ENCODE peak calls at places on chromosomes 5 and 9, in five cellular contexts. C is A549, G is GM12878, L is HepG2, I is K562. M is an unnamed sample. For H3K4me1, the result is how much of the 10 kb centered on the place peaks cover.

GRCh38 chr9:79242489-79242888 is 329.3 kb upstream of the TLE4 start:
- DNase-seq in C (no peak), G (no peak), L (no peak), I (no peak), M (no peak)

GRCh38 chr9:123482295-123482970 is 126.4 kb downstream of the CRB2 start:
- DNase-seq in L (peak), I (no peak), G (no peak), C (no peak), M (no peak)

GRCh38 chr5:107570805-107571531 is 99.8 kb downstream of the EFNA5 start:
- DNase-seq in G (peak), I (no peak), C (peak), L (peak), M (peak)

GRCh38 chr5:69046375-69046957 is 47.3 kb upstream of the SLC30A5 start:
- DNase-seq in C (peak), L (peak), G (no peak), I (peak), M (no peak)

GRCh38 chr9:15617782-15618181 is 64.9 kb downstream of the CCDC171 start:
- DNase-seq in L (no peak), C (no peak), G (no peak), I (no peak), M (no peak)

GRCh38 chr5:79202076-79202475 is 33.9 kb upstream of the JMY start:
- DNase-seq in I (no peak), G (no peak), C (peak), L (no peak), M (peak)

GRCh38 chr5:169831331-169831730 is 149.0 kb downstream of the INSYN2B start:
- DNase-seq in G (no peak), C (no peak), L (no peak), I (no peak), M (no peak)

GRCh38 chr5:68415177-68416085 is 199.9 kb downstream of the PIK3R1 start:
- DNase-seq in G (no peak), L (no peak), C (no peak), I (peak), M (peak)

GRCh38 chr9:97704327-97704677 is 7.2 kb upstream of the XPA start:
- DNase-seq in G (no peak), L (no peak), C (no peak), I (no peak), M (no peak)

GRCh38 chr5:17354265-17354664 is 136.8 kb downstream of the BASP1 start:
- DNase-seq in G (no peak), I (no peak), C (no peak), L (no peak), M (no peak)

DNA sequence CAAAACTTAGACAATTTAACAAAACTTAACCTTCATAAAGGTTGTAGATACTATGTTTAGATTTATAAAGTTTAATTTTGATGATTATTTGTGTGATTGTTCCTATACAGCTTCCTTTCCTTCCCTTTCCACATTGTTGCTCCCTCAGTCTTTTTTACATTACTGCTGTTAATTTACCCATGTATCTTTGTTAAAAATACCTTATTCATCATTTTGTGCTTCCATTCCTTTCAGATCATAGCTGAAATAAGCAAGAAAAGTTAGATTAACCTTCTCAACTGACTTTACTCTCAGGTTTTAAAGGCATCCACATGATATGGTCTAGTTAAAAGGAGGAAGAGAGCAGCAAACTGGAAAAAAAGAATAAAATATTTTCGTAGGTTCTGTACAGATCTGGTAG is 2.0 kb downstream of the SMAD5 start:
- DNase-seq in G (no peak), L (no peak), I (no peak), C (no peak), M (no peak)
- H3K4me1 ChIP-seq in G (under half), L (half or more), I (under half), C (under half), M (under half)

GRCh38 chr9:134593756-134594375 is 47.7 kb upstream of the COL5A1 start:
- DNase-seq in L (no peak), C (no peak), G (no peak), I (no peak), M (no peak)
- TF ChIP-seq MAX in L (no peak), C (no peak), G (no peak), I (no peak), M (no peak)

DNA sequence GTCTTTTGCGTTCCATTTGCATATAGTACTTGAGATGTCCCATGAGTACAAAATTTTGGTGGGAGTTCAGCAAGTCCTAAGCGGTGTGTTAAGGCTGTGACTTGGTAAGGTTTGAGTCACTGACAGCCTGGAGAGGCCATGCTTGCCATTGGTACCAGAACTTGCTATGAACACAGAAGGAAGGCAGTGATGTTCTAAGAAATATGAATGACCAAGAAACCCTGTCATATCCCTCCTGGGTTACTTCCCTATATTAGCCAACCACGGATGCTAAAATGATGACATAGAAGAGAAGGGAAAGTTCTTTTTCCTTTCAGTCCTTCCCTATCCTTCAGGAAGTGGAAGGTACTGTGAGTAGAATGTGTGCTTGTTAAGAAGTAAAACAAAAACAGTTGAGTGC is 136.7 kb downstream of the GCNT1 start:
- DNase-seq in L (no peak), G (no peak), C (no peak), I (no peak), M (no peak)
- TF ChIP-seq MYC in L (no peak), G (no peak), C (no peak), I (no peak), M (no peak)

DNA sequence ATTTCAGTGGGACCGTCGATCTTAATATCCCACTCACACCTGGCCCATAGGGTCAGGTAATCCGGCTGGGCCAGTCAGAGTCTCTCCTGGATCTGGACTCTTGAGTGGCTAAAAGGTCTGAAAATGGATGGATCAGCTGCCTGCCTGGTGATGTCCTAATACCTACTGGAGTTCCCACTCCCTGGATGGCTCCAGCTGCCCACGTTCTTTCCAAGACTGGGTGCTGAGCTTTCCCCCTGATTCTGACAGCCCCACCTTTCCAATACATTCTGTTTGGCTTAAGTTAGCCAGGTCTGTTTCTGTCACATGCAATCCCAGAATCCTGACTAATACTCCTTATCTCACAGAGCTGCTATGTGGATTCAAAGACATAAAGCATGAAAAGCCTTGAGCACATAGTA is 10.2 kb downstream of the SH3PXD2B start:
- DNase-seq in G (no peak), L (no peak), C (no peak), I (no peak), M (peak)
- H3K4me1 ChIP-seq in G (under half), L (under half), C (under half), I (under half), M (under half)

GRCh38 chr5:179147991-179148702 is 88.0 kb downstream of the ZNF354C start:
- DNase-seq in G (no peak), C (no peak), L (no peak), I (no peak), M (no peak)
- TF ChIP-seq MAX in G (no peak), C (no peak), L (no peak), I (no peak), M (no peak)

GRCh38 chr5:157463081-157463480 is 3.1 kb downstream of the NIPAL4 start:
- DNase-seq in G (no peak), C (no peak), I (no peak), L (no peak), M (no peak)

GRCh38 chr5:157457391-157457790 is 2.6 kb upstream of the NIPAL4 start:
- DNase-seq in C (no peak), I (no peak), L (no peak), G (no peak), M (no peak)

GRCh38 chr5:157460921-157461792 is 1.1 kb downstream of the NIPAL4 start:
- DNase-seq in L (no peak), G (no peak), C (no peak), I (no peak), M (no peak)

GRCh38 chr5:157458835-157459234 is 1.2 kb upstream of the NIPAL4 start:
- DNase-seq in I (no peak), L (no peak), G (no peak), C (no peak), M (no peak)

GRCh38 chr5:157459715-157460599 is at the start of gene NIPAL4:
- DNase-seq in L (no peak), G (no peak), C (peak), I (no peak), M (no peak)
- TF ChIP-seq MYC in L (no peak), G (no peak), C (no peak), I (no peak), M (no peak)

GRCh38 chr5:141597814-141598213 is 21.0 kb downstream of the DIAPH1 start:
- DNase-seq in L (no peak), I (no peak), G (no peak), C (no peak), M (no peak)
- H3K4me1 ChIP-seq in L (under half), I (under half), G (under half), C (under half), M (under half)

GRCh38 chr9:14424983-14425382 is 111.0 kb upstream of the NFIB start:
- DNase-seq in L (no peak), I (peak), C (no peak), G (no peak), M (no peak)

GRCh38 chr9:14424323-14424722 is 110.4 kb upstream of the NFIB start:
- DNase-seq in L (no peak), I (no peak), C (no peak), G (no peak), M (no peak)

GRCh38 chr9:14427419-14427818 is 113.5 kb upstream of the NFIB start:
- DNase-seq in I (no peak), C (no peak), L (no peak), G (no peak), M (no peak)

GRCh38 chr9:14421291-14421690 is 107.3 kb upstream of the NFIB start:
- DNase-seq in G (no peak), I (no peak), C (no peak), L (no peak), M (no peak)

GRCh38 chr9:14423816-14424261 is 109.9 kb upstream of the NFIB start:
- DNase-seq in L (no peak), G (no peak), C (no peak), I (no peak), M (peak)
- TF ChIP-seq MAX in L (no peak), G (no peak), C (no peak), I (no peak), M (no peak)